ENCODE peak calls at places on chromosomes 16 and 17, in four cellular contexts. C, A, M and T are unnamed samples.

GRCh38 chr16:14193316-14193871 is 122.3 kb downstream of the MRTFB start:
- DNase-seq in M (no peak), C (no peak), A (peak), T (no peak)

GRCh38 chr16:1320658-1321240 is 11.3 kb downstream of the UBE2I start:
- DNase-seq in A (no peak), M (no peak), C (no peak), T (no peak)

GRCh38 chr17:73028311-73028755 is 64.2 kb downstream of the SLC39A11 start:
- DNase-seq in M (peak), C (no peak), A (no peak), T (peak)

GRCh38 chr17:72984925-72985322 is 107.6 kb downstream of the SLC39A11 start:
- DNase-seq in C (no peak), A (no peak), M (no peak), T (no peak)

GRCh38 chr16:30903596-30903995 is 7.2 kb downstream of the CTF1 start:
- DNase-seq in C (peak), A (no peak), M (no peak), T (peak)

GRCh38 chr16:12532871-12533610 is 270.6 kb downstream of the CPPED1 start:
- DNase-seq in C (no peak), M (no peak), A (no peak), T (no peak)

GRCh38 chr17:50677851-50678375 is 29.8 kb downstream of the ANKRD40 start:
- DNase-seq in C (no peak), M (no peak), A (no peak), T (no peak)

GRCh38 chr16:51433597-51433996 is 282.5 kb upstream of the SALL1 start:
- DNase-seq in A (no peak), C (no peak), M (no peak), T (no peak)

GRCh38 chr17:29778936-29779811 is 150.9 kb downstream of the SSH2 start:
- DNase-seq in C (peak), M (peak), A (peak), T (peak)

GRCh38 chr17:63434951-63435571 is 11.0 kb downstream of the CYB561 start:
- DNase-seq in C (peak), M (peak), A (no peak), T (peak)

GRCh38 chr17:39714234-39714633 is 14.4 kb downstream of the ERBB2 start:
- DNase-seq in A (no peak), C (no peak), M (no peak), T (no peak)

GRCh38 chr16:15415411-15416070 is 18.8 kb upstream of the BMERB1 start:
- DNase-seq in C (no peak), M (peak), A (no peak), T (no peak)

GRCh38 chr16:67199808-67200198 is 872 bp downstream of the ELMO3 start:
- DNase-seq in A (no peak), M (no peak), C (no peak), T (no peak)

GRCh38 chr16:66188786-66189725 is 177.4 kb upstream of the CDH5 start:
- DNase-seq in M (peak), A (no peak), C (no peak), T (peak)

GRCh38 chr16:27232875-27233605 is 29.7 kb downstream of the KDM8 start:
- DNase-seq in A (no peak), M (no peak), C (no peak), T (no peak)

GRCh38 chr16:19765860-19766553 is 47.9 kb downstream of the IQCK start:
- DNase-seq in M (no peak), A (no peak), C (peak), T (peak)

GRCh38 chr17:57395721-57396321 is 139.5 kb downstream of the MSI2 start:
- DNase-seq in M (no peak), A (no peak), C (no peak), T (no peak)

GRCh38 chr17:82356028-82356427 is 3.0 kb upstream of the TEX19 start:
- DNase-seq in M (no peak), A (no peak), C (no peak), T (peak)

GRCh38 chr16:70777973-70778406 is 23.0 kb downstream of the VAC14 start:
- DNase-seq in M (peak), A (no peak), C (no peak), T (no peak)

GRCh38 chr16:56912746-56913703 is 18.9 kb upstream of the HERPUD1 start:
- DNase-seq in C (no peak), M (peak), A (no peak), T (peak)

GRCh38 chr16:81901483-81901882 is 109.8 kb downstream of the SDR42E1 start:
- DNase-seq in M (no peak), C (peak), A (no peak), T (peak)

GRCh38 chr17:30074726-30075125 is 41.9 kb upstream of the NSRP1 start:
- DNase-seq in C (no peak), M (peak), A (no peak), T (no peak)

GRCh38 chr17:29342148-29342765 is 47.9 kb upstream of the TAOK1 start:
- DNase-seq in M (no peak), A (no peak), C (no peak), T (no peak)

GRCh38 chr17:65218261-65218660 is 81.1 kb downstream of the RGS9 start:
- DNase-seq in A (no peak), M (no peak), C (no peak), T (no peak)

GRCh38 chr16:27258241-27258734 is 10.3 kb downstream of the NSMCE1 start:
- DNase-seq in M (peak), C (peak), A (no peak), T (peak)

GRCh38 chr16:62079236-62079635 is 43.0 kb upstream of the CDH8 start:
- DNase-seq in C (no peak), A (no peak), M (no peak), T (no peak)

GRCh38 chr16:1596516-1596915 is 15.4 kb downstream of the IFT140 start:
- DNase-seq in A (no peak), M (no peak), C (no peak), T (no peak)

GRCh38 chr17:29039764-29040598 is 3.0 kb upstream of the PIPOX start:
- DNase-seq in M (peak), C (no peak), A (no peak), T (peak)

GRCh38 chr16:2855536-2855935 is 2.4 kb downstream of the PRSS22 start:
- DNase-seq in M (no peak), C (no peak), A (no peak), T (no peak)

GRCh38 chr17:82876149-82876548 is 36.3 kb upstream of the ZNF750 start:
- DNase-seq in M (peak), C (peak), A (no peak), T (no peak)

GRCh38 chr16:471353-472198 is 46.1 kb downstream of the RAB11FIP3 start:
- DNase-seq in C (no peak), A (no peak), M (peak), T (no peak)

GRCh38 chr17:83155128-83156081 is 76.0 kb downstream of the METRNL start:
- DNase-seq in C (peak), A (peak), M (peak), T (peak)

GRCh38 chr16:58118801-58119508 is 10.2 kb downstream of the CFAP20 start:
- DNase-seq in A (no peak), C (no peak), M (peak), T (no peak)

GRCh38 chr17:32626371-32626770 is 139.6 kb downstream of the CDK5R1 start:
- DNase-seq in M (no peak), C (no peak), A (no peak), T (no peak)

GRCh38 chr17:2337152-2337810 is at the start of gene SGSM2:
- DNase-seq in C (peak), M (peak), A (peak), T (peak)

GRCh38 chr17:1422907-1423306 is 22.9 kb upstream of the YWHAE start:
- DNase-seq in C (peak), A (no peak), M (peak), T (peak)